ENCODE peak calls at places on chromosomes 13 and 19, in nine cellular contexts. A, L, P, V, D, E, R, G and B are unnamed samples.

GRCh38 chr13:95601906-95602305 is 42.6 kb downstream of the DZIP1 start:
- DNase-seq in G (no peak), L (no peak), P (no peak), V (no peak), E (no peak), A (no peak), R (no peak), D (no peak), B (no peak)

GRCh38 chr13:114151565-114152284 is 19.3 kb upstream of the RASA3 start:
- DNase-seq in L (peak; percentile 49), D (no peak), V (peak; percentile 94), R (peak; percentile 71), P (no peak), A (no peak), E (no peak), G (peak; percentile 58), B (peak; percentile 62)

GRCh38 chr19:39202998-39203355 is 1.1 kb downstream of the SYCN start:
- DNase-seq in L (no peak), G (no peak), R (no peak), P (no peak), D (no peak), V (no peak), E (no peak), A (no peak), B (no peak)

GRCh38 chr13:34076319-34076718 is 258.4 kb downstream of the RFC3 start:
- DNase-seq in L (no peak), P (no peak), E (no peak), V (no peak), A (no peak), D (no peak), G (no peak), R (no peak), B (no peak)

GRCh38 chr19:33670398-33670797 is 48.6 kb downstream of the CHST8 start:
- DNase-seq in R (no peak), L (no peak), E (no peak), A (no peak), V (no peak), P (no peak), D (no peak), G (no peak), B (no peak)

GRCh38 chr19:34350161-34350561 is 14.8 kb upstream of the GPI start:
- DNase-seq in D (no peak), P (peak; percentile 43), V (no peak), E (no peak), L (no peak), A (no peak), R (no peak), G (peak; percentile 51), B (peak; percentile 89)

GRCh38 chr13:32783067-32783466 is 196.8 kb downstream of the PDS5B start:
- DNase-seq in R (no peak), P (peak; percentile 67), E (no peak), A (no peak), V (peak; percentile 19), G (no peak), D (no peak), L (no peak), B (peak; percentile 3)

GRCh38 chr19:47112166-47112663 is 1.4 kb downstream of the ZC3H4 start:
- DNase-seq in E (peak; percentile 89), P (peak; percentile 85), G (peak; percentile 87), V (peak; percentile 80), D (peak; percentile 69), L (peak; percentile 69), A (peak; percentile 69), R (peak; percentile 95), B (peak; percentile 86)

GRCh38 chr13:46181799-46182490 is at the start of gene LCP1:
- DNase-seq in V (no peak), G (peak; percentile 53), A (no peak), L (no peak), P (no peak), R (no peak), E (no peak), D (no peak), B (peak; percentile 95)

GRCh38 chr19:28980236-28980868 is 232.6 kb downstream of the UQCRFS1 start:
- DNase-seq in E (no peak), R (no peak), D (no peak), G (no peak), A (no peak), P (peak; percentile 68), V (no peak), L (no peak), B (no peak)

GRCh38 chr19:54203151-54203611 is 2.5 kb downstream of the RPS9 start:
- DNase-seq in L (no peak), D (no peak), E (no peak), V (no peak), G (no peak), R (no peak), P (peak; percentile 13), A (no peak), B (no peak)

GRCh38 chr19:35994868-35995654 is at the start of gene SDHAF1:
- DNase-seq in R (peak; percentile 99), G (peak; percentile 95), V (peak; percentile 93), P (peak; percentile 90), E (peak; percentile 75), L (peak; percentile 92), A (peak; percentile 99), D (peak; percentile 100), B (peak; percentile 85)

GRCh38 chr19:15264061-15264932 is 32.0 kb upstream of the EPHX3 start:
- DNase-seq in A (peak; percentile 61), E (no peak), L (peak; percentile 64), P (peak; percentile 65), D (peak; percentile 43), V (peak; percentile 55), R (peak; percentile 87), G (peak; percentile 79), B (peak; percentile 52)

GRCh38 chr19:46861691-46862503 is 1.1 kb downstream of the ARHGAP35 start:
- DNase-seq in R (no peak), L (no peak), V (peak; percentile 50), P (no peak), A (no peak), G (no peak), E (no peak), D (no peak), B (no peak)

GRCh38 chr13:44415815-44416214 is 42.2 kb downstream of the SERP2 start:
- DNase-seq in D (no peak), L (no peak), V (no peak), R (peak; percentile 43), E (no peak), G (no peak), A (no peak), P (no peak), B (no peak)

GRCh38 chr13:107881362-107881761 is 334.0 kb downstream of the LIG4 start:
- DNase-seq in D (no peak), R (no peak), E (no peak), P (peak; percentile 76), G (no peak), V (no peak), L (no peak), A (no peak), B (no peak)

GRCh38 chr13:21675095-21676007 is 4.5 kb downstream of the FGF9 start:
- DNase-seq in L (peak; percentile 85), G (peak; percentile 47), V (peak; percentile 31), E (no peak), R (peak; percentile 80), P (no peak), A (peak; percentile 59), D (no peak), B (peak; percentile 40)

GRCh38 chr13:50850445-50850844 is 7.0 kb upstream of the DLEU7 start:
- DNase-seq in R (no peak), G (no peak), A (no peak), D (no peak), E (no peak), L (no peak), V (no peak), P (no peak), B (no peak)

GRCh38 chr13:35690546-35690945 is 214.1 kb upstream of the MAB21L1 start:
- DNase-seq in D (no peak), E (no peak), G (no peak), P (peak; percentile 41), R (peak; percentile 26), A (no peak), L (no peak), V (peak; percentile 78), B (no peak)

GRCh38 chr13:27450921-27451461 is 627 bp upstream of the MTIF3 start:
- DNase-seq in D (no peak), R (peak; percentile 79), L (peak; percentile 40), A (peak; percentile 26), G (peak; percentile 27), V (peak; percentile 78), E (no peak), P (peak; percentile 47), B (no peak)

GRCh38 chr13:96052655-96053002 is 572 bp downstream of the UGGT2 start:
- DNase-seq in E (peak; percentile 41), L (peak; percentile 17), A (peak; percentile 10), R (no peak), V (peak; percentile 71), D (peak; percentile 39), G (no peak), P (peak; percentile 83), B (no peak)